ENCODE peak calls at places on chromosomes 3 and 15, in eight cellular contexts. C is naive thymus-derived CD4-positive, alpha-beta T cell; S is colonic mucosa; D is left lung; F is mammary epithelial cell; W is HCT116; G is Caco-2; Q is heart left ventricle. K is an unnamed sample. For H3K9me3, the result is how much of the 10 kb centered on the place peaks cover.

GRCh38 chr15:33473005-33473404 is 162.2 kb downstream of the RYR3 start:
- DNase-seq in C (no peak), F (no peak), G (no peak), Q (no peak), W (no peak), S (no peak), D (no peak), K (no peak)

GRCh38 chr3:30952786-30953185 is 58.3 kb upstream of the GADL1 start:
- DNase-seq in Q (no peak), W (no peak), C (no peak), D (no peak), S (no peak), F (peak), G (no peak), K (no peak)

GRCh38 chr3:69033470-69033869 is 18.7 kb downstream of the TMF1 start:
- DNase-seq in C (no peak), D (no peak), G (no peak), S (no peak), F (no peak), Q (no peak), W (no peak), K (no peak)

GRCh38 chr3:11384074-11384473 is 111.9 kb downstream of the ATG7 start:
- DNase-seq in G (no peak), S (no peak), F (peak), W (no peak), C (no peak), Q (no peak), D (no peak), K (no peak)

GRCh38 chr15:64619880-64620839 is 155.2 kb downstream of the RBPMS2 start:
- DNase-seq in G (no peak), D (no peak), F (peak), Q (no peak), C (no peak), S (no peak), W (no peak), K (no peak)

GRCh38 chr3:100708989-100709839 is at the start of gene TFG:
- DNase-seq in G (peak), S (peak), C (peak), D (peak), F (peak), W (peak), Q (peak), K (peak)

GRCh38 chr15:82688691-82689090 is 21.0 kb downstream of the AP3B2 start:
- DNase-seq in Q (no peak), F (no peak), W (no peak), D (peak), C (no peak), S (no peak), G (no peak), K (no peak)

GRCh38 chr3:21751891-21752290 is 881 bp upstream of the ZNF385D start:
- DNase-seq in D (no peak), S (no peak), G (no peak), C (no peak), W (no peak), Q (no peak), F (no peak), K (no peak)

GRCh38 chr3:184382326-184383032 is 2.6 kb downstream of the CHRD start:
- DNase-seq in F (no peak), G (no peak), S (no peak), D (no peak), C (no peak), W (no peak), Q (no peak), K (no peak)

GRCh38 chr3:126758019-126758418 is 54.0 kb downstream of the CHCHD6 start:
- DNase-seq in Q (no peak), S (no peak), F (no peak), C (no peak), D (no peak), G (no peak), W (no peak), K (no peak)

GRCh38 chr3:135853981-135854380 is 111.5 kb upstream of the PPP2R3A start:
- DNase-seq in W (no peak), Q (no peak), C (no peak), S (no peak), F (no peak), D (no peak), G (no peak), K (no peak)

GRCh38 chr3:105899528-105899927 is 30.7 kb upstream of the CBLB start:
- DNase-seq in G (no peak), Q (no peak), C (no peak), F (peak), D (no peak), W (no peak), S (no peak), K (no peak)

GRCh38 chr15:35874260-35874905 is 328.4 kb upstream of the DPH6 start:
- DNase-seq in C (no peak), S (no peak), F (peak), D (no peak), G (no peak), W (peak), Q (no peak), K (no peak)

GRCh38 chr3:53804697-53805462 is 41.3 kb downstream of the CHDH start:
- DNase-seq in S (no peak), W (peak), F (peak), D (no peak), C (no peak), G (peak), Q (no peak), K (no peak)

GRCh38 chr3:13879102-13879945 is 547 bp downstream of the WNT7A start:
- DNase-seq in G (no peak), W (no peak), D (peak), Q (no peak), F (peak), S (no peak), C (no peak), K (no peak)

GRCh38 chr15:57114070-57114469 is 195.6 kb downstream of the TCF12 start:
- DNase-seq in Q (peak), D (no peak), G (no peak), C (no peak), W (no peak), F (peak), S (peak), K (no peak)

GRCh38 chr15:29128671-29129070 is 141.0 kb downstream of the NSMCE3 start:
- DNase-seq in F (no peak), G (no peak), S (no peak), W (no peak), D (peak), C (no peak), Q (no peak), K (no peak)

GRCh38 chr3:112027839-112028238 is 6.7 kb upstream of the TMPRSS7 start:
- DNase-seq in C (no peak), Q (peak), F (no peak), S (no peak), W (no peak), D (no peak), G (no peak), K (no peak)

GRCh38 chr3:47954562-47954961 is 61.7 kb downstream of the MAP4 start:
- DNase-seq in G (no peak), W (no peak), C (no peak), D (no peak), F (no peak), Q (peak), S (no peak), K (no peak)

GRCh38 chr3:99505646-99506269 is 132.6 kb upstream of the COL8A1 start:
- DNase-seq in Q (peak), F (peak), S (peak), W (no peak), G (no peak), D (no peak), C (no peak), K (no peak)

GRCh38 chr3:14216257-14217048 is 37.8 kb downstream of the LSM3 start:
- DNase-seq in S (peak), D (no peak), Q (peak), G (no peak), W (no peak), C (no peak), F (no peak), K (peak)

GRCh38 chr3:117660941-117661635 is 951.5 kb downstream of the TUSC7 start:
- DNase-seq in G (no peak), D (no peak), F (no peak), W (no peak), C (no peak), S (no peak), Q (no peak), K (no peak)

GRCh38 chr3:66709464-66710058 is 208.7 kb upstream of the LRIG1 start:
- DNase-seq in C (no peak), G (no peak), F (no peak), D (no peak), W (no peak), S (no peak), Q (no peak), K (no peak)

GRCh38 chr3:11195721-11196332 is 41.5 kb downstream of the HRH1 start:
- DNase-seq in W (no peak), Q (no peak), C (no peak), D (no peak), F (peak), S (no peak), G (no peak), K (no peak)

GRCh38 chr3:126441256-126441880 is 34.3 kb downstream of the ZXDC start:
- DNase-seq in W (no peak), F (no peak), G (no peak), S (peak), D (peak), C (no peak), Q (no peak), K (no peak)

GRCh38 chr3:114745322-114746240 is 401.5 kb downstream of the ZBTB20 start:
- DNase-seq in G (peak), Q (no peak), W (peak), S (peak), F (peak), D (no peak), C (no peak), K (no peak)

GRCh38 chr3:117170112-117170511 is 460.5 kb downstream of the TUSC7 start:
- DNase-seq in F (no peak), D (no peak), S (no peak), Q (no peak), W (no peak), G (no peak), C (no peak), K (no peak)

GRCh38 chr15:51493892-51494291 is 128.7 kb downstream of the DMXL2 start:
- DNase-seq in W (no peak), G (no peak), F (no peak), C (no peak), S (no peak), Q (no peak), D (no peak), K (no peak)

GRCh38 chr3:52891615-52892081 is 5.7 kb downstream of the STIMATE start:
- DNase-seq in D (no peak), S (no peak), C (no peak), F (no peak), Q (no peak), W (no peak), G (no peak), K (no peak)

GRCh38 chr3:126752303-126753190 is 48.5 kb downstream of the CHCHD6 start:
- DNase-seq in G (peak), F (peak), C (peak), Q (peak), D (peak), W (peak), S (peak), K (peak)

GRCh38 chr3:29441020-29441324 is 160.1 kb downstream of the RBMS3 start:
- DNase-seq in Q (no peak), F (no peak), C (no peak), S (no peak), W (no peak), D (no peak), G (no peak), K (no peak)

GRCh38 chr15:41490355-41490754 is 3.3 kb upstream of the ITPKA start:
- DNase-seq in W (peak), G (no peak), F (peak), C (no peak), D (no peak), S (no peak), Q (no peak), K (no peak)

GRCh38 chr3:9226326-9226725 is 23.1 kb downstream of the SRGAP3 start:
- DNase-seq in Q (no peak), F (peak), D (no peak), W (no peak), S (no peak), C (no peak), G (no peak), K (no peak)

GRCh38 chr15:90671216-90671615 is 45.9 kb upstream of the BLM start:
- DNase-seq in G (no peak), D (no peak), W (no peak), C (no peak), F (no peak), Q (no peak), S (no peak), K (no peak)

GRCh38 chr3:148697311-148698189 is at the start of gene AGTR1:
- DNase-seq in D (peak), W (no peak), Q (peak), G (no peak), C (no peak), F (no peak), S (peak), K (no peak)

DNA sequence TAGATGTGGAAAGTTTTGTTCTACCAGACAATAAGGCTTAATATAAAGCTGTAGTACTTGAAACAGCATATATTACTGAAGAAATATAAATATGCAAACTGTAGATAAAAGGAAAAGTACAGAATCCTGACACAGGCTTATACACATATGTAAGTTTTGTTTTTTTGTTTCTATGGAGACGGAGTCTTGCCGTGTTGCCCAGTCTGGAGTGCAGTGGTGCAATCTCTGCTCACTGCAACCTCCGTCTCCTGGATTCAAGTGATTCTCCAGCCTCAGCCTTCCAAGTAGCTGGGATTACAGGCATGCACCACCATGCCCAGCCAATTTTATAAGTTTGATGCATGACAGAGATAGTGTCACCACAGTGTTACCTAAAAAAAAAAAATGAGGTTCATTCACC is 29.1 kb upstream of the ZNF445 start:
- DNase-seq in D (no peak), Q (no peak), G (no peak), S (no peak), F (no peak), C (no peak), W (no peak), K (no peak)
- H3K9me3 ChIP-seq in D (under half), Q (under half), G (under half), S (under half), F (under half), C (under half), W (under half), K (under half)

DNA sequence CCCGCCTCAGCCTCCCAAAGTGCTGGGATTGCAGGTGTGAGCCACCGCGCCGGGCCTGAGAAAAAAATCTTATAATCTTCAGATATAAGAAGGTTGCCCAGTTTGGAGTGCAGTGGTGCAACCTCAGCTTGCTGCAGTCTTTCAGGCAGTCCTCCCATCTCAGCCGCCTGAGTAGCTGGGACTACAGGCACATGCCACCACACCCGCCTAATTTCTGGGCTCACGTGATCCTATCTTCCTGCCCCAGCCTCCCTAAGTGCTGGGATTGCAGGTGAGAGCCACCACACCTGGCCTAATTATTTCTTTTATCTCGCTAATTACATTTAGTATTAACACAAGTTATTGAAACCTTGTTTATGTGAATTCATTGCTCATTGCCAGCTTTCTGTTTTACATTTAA is 13.5 kb downstream of the PAK2 start:
- DNase-seq in F (no peak), S (no peak), D (no peak), C (no peak), G (no peak), W (no peak), Q (no peak), K (no peak)
- H3K9me3 ChIP-seq in F (under half), S (under half), D (under half), C (under half), G (under half), W (under half), Q (under half), K (under half)

DNA sequence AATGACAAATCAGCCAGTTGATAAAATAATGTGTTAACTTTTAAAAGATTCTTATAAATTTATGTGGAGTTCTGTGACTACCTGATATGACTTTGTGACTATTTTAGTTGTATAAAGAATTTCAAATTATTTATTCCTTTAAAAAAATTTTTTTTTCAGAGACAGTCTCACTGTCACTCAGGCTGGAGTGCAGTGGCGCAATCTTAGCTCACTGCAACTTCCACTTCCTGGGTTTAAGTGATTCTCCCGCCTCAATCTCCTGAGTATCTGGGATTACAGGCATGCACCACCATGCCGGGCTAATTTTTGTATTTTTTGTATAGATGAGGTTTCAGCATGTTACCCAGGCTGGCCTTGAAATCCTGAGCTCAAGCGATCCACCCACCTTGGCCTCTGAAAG is 48.5 kb downstream of the MBNL1 start:
- DNase-seq in C (no peak), D (no peak), Q (no peak), W (no peak), F (no peak), G (no peak), S (no peak), K (no peak)
- H3K9me3 ChIP-seq in C (under half), D (under half), Q (under half), W (under half), F (under half), G (under half), S (under half), K (under half)

GRCh38 chr3:35674451-35675109 is 35.3 kb downstream of the ARPP21 start:
- DNase-seq in D (no peak), W (no peak), G (no peak), S (no peak), Q (no peak), F (no peak), C (no peak), K (no peak)
- H3K9me3 ChIP-seq in D (under half), W (under half), G (under half), S (under half), Q (under half), F (under half), C (under half), K (under half)

GRCh38 chr15:97600190-97600589 is 360.3 kb upstream of the ARRDC4 start:
- DNase-seq in C (no peak), G (no peak), W (no peak), S (no peak), F (no peak), D (no peak), Q (no peak), K (no peak)

DNA sequence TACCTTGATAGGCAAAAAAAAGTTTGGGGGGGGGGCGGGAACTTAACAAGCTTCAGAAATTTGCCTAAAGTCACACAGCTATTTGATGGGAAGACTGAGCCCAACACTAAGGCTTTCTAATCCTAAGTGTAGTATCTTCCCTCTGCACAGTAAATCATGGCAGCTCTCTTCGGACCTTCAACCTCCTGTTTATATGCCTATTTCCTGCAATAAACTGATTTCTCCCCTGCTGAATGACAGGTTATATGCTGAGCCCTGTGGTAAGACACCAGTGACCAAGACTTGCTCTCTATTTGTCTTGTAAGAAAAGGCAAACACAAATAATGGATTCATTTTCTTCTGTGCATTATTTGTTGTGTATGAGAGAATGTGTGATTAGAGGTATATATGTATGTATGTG is 355.8 kb upstream of the ARRDC4 start:
- DNase-seq in F (no peak), S (no peak), D (no peak), W (no peak), C (no peak), G (no peak), Q (no peak), K (no peak)
- H3K9me3 ChIP-seq in F (under half), S (under half), D (under half), W (under half), C (under half), G (under half), Q (under half), K (under half)

GRCh38 chr15:38283010-38283409 is 30.4 kb downstream of the SPRED1 start:
- DNase-seq in G (no peak), F (no peak), D (no peak), W (no peak), Q (no peak), S (no peak), C (no peak), K (no peak)
- H3K9me3 ChIP-seq in G (under half), F (under half), D (under half), W (under half), Q (under half), S (under half), C (under half), K (under half)

GRCh38 chr3:190605385-190605784 is 91.5 kb downstream of the IL1RAP start:
- DNase-seq in C (no peak), S (no peak), D (no peak), G (no peak), Q (no peak), F (no peak), W (no peak), K (no peak)

GRCh38 chr3:190614466-190615384 is 100.8 kb downstream of the IL1RAP start:
- DNase-seq in S (no peak), W (no peak), D (no peak), C (no peak), Q (no peak), G (no peak), F (no peak), K (no peak)

GRCh38 chr3:190606596-190606995 is 92.7 kb downstream of the IL1RAP start:
- DNase-seq in W (no peak), F (no peak), S (no peak), G (no peak), Q (no peak), D (no peak), C (no peak), K (no peak)

GRCh38 chr3:190608850-190609589 is 95.1 kb downstream of the IL1RAP start:
- DNase-seq in F (no peak), D (no peak), G (no peak), S (no peak), W (no peak), C (no peak), Q (no peak), K (no peak)
- H3K9me3 ChIP-seq in F (under half), D (under half), G (under half), S (under half), W (under half), C (under half), Q (under half), K (under half)

GRCh38 chr15:25057574-25057973 is 102.8 kb downstream of the SNRPN start:
- DNase-seq in D (no peak), C (no peak), F (no peak), S (no peak), W (no peak), Q (no peak), G (no peak), K (no peak)

GRCh38 chr15:25054329-25054728 is 99.5 kb downstream of the SNRPN start:
- DNase-seq in F (no peak), W (no peak), Q (no peak), S (no peak), C (no peak), G (no peak), D (no peak), K (no peak)

GRCh38 chr15:25054943-25055342 is 100.2 kb downstream of the SNRPN start:
- DNase-seq in C (no peak), G (no peak), Q (no peak), W (no peak), D (no peak), S (no peak), F (no peak), K (no peak)

GRCh38 chr15:25056484-25057429 is 102.0 kb downstream of the SNRPN start:
- DNase-seq in G (peak), F (no peak), S (peak), Q (no peak), C (no peak), W (no peak), D (no peak), K (no peak)

GRCh38 chr15:25055356-25056068 is 100.7 kb downstream of the SNRPN start:
- DNase-seq in F (no peak), G (peak), Q (no peak), W (no peak), D (no peak), C (no peak), S (peak), K (no peak)
- H3K9me3 ChIP-seq in F (half or more), G (half or more), Q (half or more), W (under half), D (under half), C (half or more), S (under half), K (half or more)